ENCODE peak calls at places on chromosomes 6 and 20, in eight cellular contexts. One of them, this sample, is unnamed.

GRCh38 chr6:135046912-135047311 is 7.7 kb downstream of the HBS1L start:
- DNase-seq in left lung: no peak
- DNase-seq in hypothalamus: no peak
- DNase-seq in heart left ventricle: no peak
- DNase-seq in choroid plexus epithelial cell: no peak
- DNase-seq in cardiac muscle cell: no peak
- DNase-seq in Calu3: no peak
- DNase-seq in NCI-H460: no peak
- DNase-seq in this sample: no peak

GRCh38 chr20:63006611-63007471 is at the start of gene BHLHE23:
- DNase-seq in left lung: no peak
- DNase-seq in hypothalamus: no peak
- DNase-seq in heart left ventricle: no peak
- DNase-seq in choroid plexus epithelial cell: no peak
- DNase-seq in cardiac muscle cell: peak
- DNase-seq in Calu3: no peak
- DNase-seq in NCI-H460: no peak
- DNase-seq in this sample: no peak

GRCh38 chr6:148944608-148945007 is 197.8 kb downstream of the UST start:
- DNase-seq in left lung: no peak
- DNase-seq in hypothalamus: no peak
- DNase-seq in heart left ventricle: no peak
- DNase-seq in choroid plexus epithelial cell: no peak
- DNase-seq in cardiac muscle cell: no peak
- DNase-seq in Calu3: no peak
- DNase-seq in NCI-H460: no peak
- DNase-seq in this sample: no peak

GRCh38 chr6:44464527-44465310 is 77.2 kb downstream of the CDC5L start:
- DNase-seq in left lung: no peak
- DNase-seq in hypothalamus: no peak
- DNase-seq in heart left ventricle: no peak
- DNase-seq in choroid plexus epithelial cell: peak
- DNase-seq in cardiac muscle cell: peak
- DNase-seq in Calu3: no peak
- DNase-seq in NCI-H460: no peak
- DNase-seq in this sample: no peak

GRCh38 chr6:2848851-2849250 is 7.2 kb upstream of the SERPINB1 start:
- DNase-seq in left lung: no peak
- DNase-seq in hypothalamus: no peak
- DNase-seq in heart left ventricle: no peak
- DNase-seq in choroid plexus epithelial cell: no peak
- DNase-seq in cardiac muscle cell: no peak
- DNase-seq in Calu3: no peak
- DNase-seq in NCI-H460: no peak
- DNase-seq in this sample: no peak

GRCh38 chr20:63830821-63831593 is at the start of gene ZBTB46:
- DNase-seq in left lung: no peak
- DNase-seq in hypothalamus: no peak
- DNase-seq in heart left ventricle: peak
- DNase-seq in choroid plexus epithelial cell: peak
- DNase-seq in cardiac muscle cell: peak
- DNase-seq in Calu3: peak
- DNase-seq in NCI-H460: peak
- DNase-seq in this sample: no peak

GRCh38 chr6:136971609-136972008 is 49.5 kb downstream of the SLC35D3 start:
- DNase-seq in left lung: no peak
- DNase-seq in hypothalamus: no peak
- DNase-seq in heart left ventricle: no peak
- DNase-seq in choroid plexus epithelial cell: no peak
- DNase-seq in cardiac muscle cell: no peak
- DNase-seq in Calu3: no peak
- DNase-seq in NCI-H460: no peak
- DNase-seq in this sample: no peak

GRCh38 chr6:100135977-100136376 is 142.0 kb upstream of the MCHR2 start:
- DNase-seq in left lung: no peak
- DNase-seq in hypothalamus: no peak
- DNase-seq in heart left ventricle: no peak
- DNase-seq in choroid plexus epithelial cell: no peak
- DNase-seq in cardiac muscle cell: no peak
- DNase-seq in Calu3: no peak
- DNase-seq in NCI-H460: no peak
- DNase-seq in this sample: no peak

GRCh38 chr20:57222631-57222950 is 43.9 kb downstream of the BMP7 start:
- DNase-seq in left lung: no peak
- DNase-seq in hypothalamus: no peak
- DNase-seq in heart left ventricle: no peak
- DNase-seq in choroid plexus epithelial cell: no peak
- DNase-seq in cardiac muscle cell: no peak
- DNase-seq in Calu3: no peak
- DNase-seq in NCI-H460: no peak
- DNase-seq in this sample: no peak

GRCh38 chr6:129635396-129636164 is 74.4 kb downstream of the ARHGAP18 start:
- DNase-seq in left lung: no peak
- DNase-seq in hypothalamus: no peak
- DNase-seq in heart left ventricle: peak
- DNase-seq in choroid plexus epithelial cell: peak
- DNase-seq in cardiac muscle cell: peak
- DNase-seq in Calu3: no peak
- DNase-seq in NCI-H460: no peak
- DNase-seq in this sample: no peak

GRCh38 chr6:142357879-142358278 is 56.1 kb downstream of the ADGRG6 start:
- DNase-seq in left lung: no peak
- DNase-seq in hypothalamus: no peak
- DNase-seq in heart left ventricle: no peak
- DNase-seq in choroid plexus epithelial cell: no peak
- DNase-seq in cardiac muscle cell: no peak
- DNase-seq in Calu3: no peak
- DNase-seq in NCI-H460: no peak
- DNase-seq in this sample: no peak

GRCh38 chr20:46133886-46134654 is 16.0 kb downstream of the CD40 start:
- DNase-seq in left lung: no peak
- DNase-seq in hypothalamus: no peak
- DNase-seq in heart left ventricle: no peak
- DNase-seq in choroid plexus epithelial cell: no peak
- DNase-seq in cardiac muscle cell: no peak
- DNase-seq in Calu3: no peak
- DNase-seq in NCI-H460: no peak
- DNase-seq in this sample: no peak

GRCh38 chr6:167898673-167899311 is 72.1 kb downstream of the AFDN start:
- DNase-seq in left lung: no peak
- DNase-seq in hypothalamus: no peak
- DNase-seq in heart left ventricle: no peak
- DNase-seq in choroid plexus epithelial cell: peak
- DNase-seq in cardiac muscle cell: peak
- DNase-seq in Calu3: no peak
- DNase-seq in NCI-H460: no peak
- DNase-seq in this sample: peak

GRCh38 chr6:155188707-155189496 is 74.9 kb upstream of the CLDN20 start:
- DNase-seq in left lung: no peak
- DNase-seq in hypothalamus: no peak
- DNase-seq in heart left ventricle: no peak
- DNase-seq in choroid plexus epithelial cell: peak
- DNase-seq in cardiac muscle cell: peak
- DNase-seq in Calu3: no peak
- DNase-seq in NCI-H460: no peak
- DNase-seq in this sample: peak

GRCh38 chr6:91781946-91782345 is 1195.1 kb upstream of the MAP3K7 start:
- DNase-seq in left lung: no peak
- DNase-seq in hypothalamus: no peak
- DNase-seq in heart left ventricle: peak
- DNase-seq in choroid plexus epithelial cell: no peak
- DNase-seq in cardiac muscle cell: no peak
- DNase-seq in Calu3: no peak
- DNase-seq in NCI-H460: no peak
- DNase-seq in this sample: no peak

GRCh38 chr6:56279346-56280080 is 32.1 kb upstream of the COL21A1 start:
- DNase-seq in left lung: no peak
- DNase-seq in hypothalamus: no peak
- DNase-seq in heart left ventricle: no peak
- DNase-seq in choroid plexus epithelial cell: peak
- DNase-seq in cardiac muscle cell: peak
- DNase-seq in Calu3: peak
- DNase-seq in NCI-H460: no peak
- DNase-seq in this sample: no peak

GRCh38 chr6:103210686-103211085 is 1649.0 kb downstream of the HACE1 start:
- DNase-seq in left lung: no peak
- DNase-seq in hypothalamus: no peak
- DNase-seq in heart left ventricle: no peak
- DNase-seq in choroid plexus epithelial cell: no peak
- DNase-seq in cardiac muscle cell: no peak
- DNase-seq in Calu3: no peak
- DNase-seq in NCI-H460: no peak
- DNase-seq in this sample: no peak

GRCh38 chr20:57654363-57654997 is 34.3 kb upstream of the ZBP1 start:
- DNase-seq in left lung: peak
- DNase-seq in hypothalamus: no peak
- DNase-seq in heart left ventricle: peak
- DNase-seq in choroid plexus epithelial cell: peak
- DNase-seq in cardiac muscle cell: peak
- DNase-seq in Calu3: peak
- DNase-seq in NCI-H460: peak
- DNase-seq in this sample: peak

GRCh38 chr6:155872961-155873360 is 417.3 kb upstream of the NOX3 start:
- DNase-seq in left lung: no peak
- DNase-seq in hypothalamus: no peak
- DNase-seq in heart left ventricle: no peak
- DNase-seq in choroid plexus epithelial cell: no peak
- DNase-seq in cardiac muscle cell: no peak
- DNase-seq in Calu3: no peak
- DNase-seq in NCI-H460: no peak
- DNase-seq in this sample: no peak

GRCh38 chr20:51093240-51093763 is 70.4 kb upstream of the KCNG1 start:
- DNase-seq in left lung: no peak
- DNase-seq in hypothalamus: no peak
- DNase-seq in heart left ventricle: no peak
- DNase-seq in choroid plexus epithelial cell: no peak
- DNase-seq in cardiac muscle cell: no peak
- DNase-seq in Calu3: no peak
- DNase-seq in NCI-H460: no peak
- DNase-seq in this sample: no peak

GRCh38 chr6:21442874-21443273 is 150.7 kb upstream of the SOX4 start:
- DNase-seq in left lung: no peak
- DNase-seq in hypothalamus: no peak
- DNase-seq in heart left ventricle: no peak
- DNase-seq in choroid plexus epithelial cell: no peak
- DNase-seq in cardiac muscle cell: no peak
- DNase-seq in Calu3: no peak
- DNase-seq in NCI-H460: no peak
- DNase-seq in this sample: no peak

GRCh38 chr6:131877999-131878789 is 70.4 kb downstream of the ENPP1 start:
- DNase-seq in left lung: no peak
- DNase-seq in hypothalamus: no peak
- DNase-seq in heart left ventricle: no peak
- DNase-seq in choroid plexus epithelial cell: no peak
- DNase-seq in cardiac muscle cell: peak
- DNase-seq in Calu3: no peak
- DNase-seq in NCI-H460: no peak
- DNase-seq in this sample: no peak

GRCh38 chr20:528923-529594 is 14.5 kb downstream of the CSNK2A1 start:
- DNase-seq in left lung: no peak
- DNase-seq in hypothalamus: no peak
- DNase-seq in heart left ventricle: no peak
- DNase-seq in choroid plexus epithelial cell: peak
- DNase-seq in cardiac muscle cell: peak
- DNase-seq in Calu3: no peak
- DNase-seq in NCI-H460: peak
- DNase-seq in this sample: no peak

GRCh38 chr20:53208110-53208908 is 236.2 kb downstream of the TSHZ2 start:
- DNase-seq in left lung: no peak
- DNase-seq in hypothalamus: no peak
- DNase-seq in heart left ventricle: no peak
- DNase-seq in choroid plexus epithelial cell: no peak
- DNase-seq in cardiac muscle cell: no peak
- DNase-seq in Calu3: no peak
- DNase-seq in NCI-H460: no peak
- DNase-seq in this sample: no peak

GRCh38 chr6:99592900-99593299 is 13.7 kb upstream of the PRDM13 start:
- DNase-seq in left lung: no peak
- DNase-seq in hypothalamus: no peak
- DNase-seq in heart left ventricle: no peak
- DNase-seq in choroid plexus epithelial cell: peak
- DNase-seq in cardiac muscle cell: peak
- DNase-seq in Calu3: no peak
- DNase-seq in NCI-H460: no peak
- DNase-seq in this sample: peak

GRCh38 chr6:124294572-124294971 is 490.9 kb downstream of the NKAIN2 start:
- DNase-seq in left lung: no peak
- DNase-seq in hypothalamus: no peak
- DNase-seq in heart left ventricle: no peak
- DNase-seq in choroid plexus epithelial cell: peak
- DNase-seq in cardiac muscle cell: peak
- DNase-seq in Calu3: no peak
- DNase-seq in NCI-H460: no peak
- DNase-seq in this sample: no peak

GRCh38 chr6:113496157-113496556 is 361.0 kb upstream of the MARCKS start:
- DNase-seq in left lung: no peak
- DNase-seq in hypothalamus: no peak
- DNase-seq in heart left ventricle: peak
- DNase-seq in choroid plexus epithelial cell: peak
- DNase-seq in cardiac muscle cell: peak
- DNase-seq in Calu3: no peak
- DNase-seq in NCI-H460: no peak
- DNase-seq in this sample: no peak

GRCh38 chr6:109910571-109910970 is 67.5 kb upstream of the GPR6 start:
- DNase-seq in left lung: no peak
- DNase-seq in hypothalamus: no peak
- DNase-seq in heart left ventricle: no peak
- DNase-seq in choroid plexus epithelial cell: no peak
- DNase-seq in cardiac muscle cell: no peak
- DNase-seq in Calu3: no peak
- DNase-seq in NCI-H460: no peak
- DNase-seq in this sample: no peak

GRCh38 chr6:5679696-5680494 is 326.8 kb downstream of the NRN1 start:
- DNase-seq in left lung: no peak
- DNase-seq in hypothalamus: no peak
- DNase-seq in heart left ventricle: no peak
- DNase-seq in choroid plexus epithelial cell: no peak
- DNase-seq in cardiac muscle cell: no peak
- DNase-seq in Calu3: no peak
- DNase-seq in NCI-H460: no peak
- DNase-seq in this sample: no peak

GRCh38 chr6:110528051-110528929 is 51.9 kb upstream of the SLC22A16 start:
- DNase-seq in left lung: no peak
- DNase-seq in hypothalamus: no peak
- DNase-seq in heart left ventricle: peak
- DNase-seq in choroid plexus epithelial cell: peak
- DNase-seq in cardiac muscle cell: peak
- DNase-seq in Calu3: peak
- DNase-seq in NCI-H460: peak
- DNase-seq in this sample: peak

GRCh38 chr6:167295495-167296292 is 4.6 kb downstream of the UNC93A start:
- DNase-seq in left lung: no peak
- DNase-seq in hypothalamus: no peak
- DNase-seq in heart left ventricle: no peak
- DNase-seq in choroid plexus epithelial cell: no peak
- DNase-seq in cardiac muscle cell: no peak
- DNase-seq in Calu3: no peak
- DNase-seq in NCI-H460: no peak
- DNase-seq in this sample: no peak

GRCh38 chr6:45763281-45763680 is 252.4 kb downstream of the CLIC5 start:
- DNase-seq in left lung: no peak
- DNase-seq in hypothalamus: no peak
- DNase-seq in heart left ventricle: no peak
- DNase-seq in choroid plexus epithelial cell: no peak
- DNase-seq in cardiac muscle cell: no peak
- DNase-seq in Calu3: no peak
- DNase-seq in NCI-H460: no peak
- DNase-seq in this sample: no peak

GRCh38 chr6:151060096-151060741 is 179.5 kb upstream of the AKAP12 start:
- DNase-seq in left lung: no peak
- DNase-seq in hypothalamus: no peak
- DNase-seq in heart left ventricle: no peak
- DNase-seq in choroid plexus epithelial cell: peak
- DNase-seq in cardiac muscle cell: peak
- DNase-seq in Calu3: no peak
- DNase-seq in NCI-H460: peak
- DNase-seq in this sample: no peak

GRCh38 chr6:5302220-5302946 is 41.1 kb downstream of the FARS2 start:
- DNase-seq in left lung: no peak
- DNase-seq in hypothalamus: no peak
- DNase-seq in heart left ventricle: no peak
- DNase-seq in choroid plexus epithelial cell: peak
- DNase-seq in cardiac muscle cell: no peak
- DNase-seq in Calu3: no peak
- DNase-seq in NCI-H460: no peak
- DNase-seq in this sample: no peak

This sample was measured in SK-N-MC.